ENCODE peak calls at places on chromosomes 5 and 9, in six cellular contexts. J, H, Q, D, M and A are unnamed samples.

GRCh38 chr5:169788168-169788567 is 151.1 kb downstream of the DOCK2 start:
- DNase-seq in Q (no peak), H (peak), J (no peak), D (no peak), M (no peak), A (no peak)

GRCh38 chr5:50965621-50966362 is 299.4 kb downstream of the PARP8 start:
- DNase-seq in D (no peak), J (no peak), Q (no peak), M (no peak), H (no peak), A (no peak)

GRCh38 chr5:68562308-68562707 is 346.8 kb downstream of the PIK3R1 start:
- DNase-seq in Q (peak), M (no peak), D (peak), J (no peak), H (peak), A (no peak)

GRCh38 chr9:86783884-86784283 is 163.4 kb downstream of the GAS1 start:
- DNase-seq in M (no peak), J (no peak), H (peak), D (no peak), Q (no peak), A (no peak)

GRCh38 chr5:176785184-176786145 is 24.9 kb upstream of the UNC5A start:
- DNase-seq in J (no peak), Q (no peak), D (no peak), H (no peak), M (no peak), A (no peak)

GRCh38 chr9:111412280-111412679 is 71.9 kb downstream of the ECPAS start:
- DNase-seq in Q (peak), D (no peak), H (no peak), M (no peak), J (no peak), A (no peak)

GRCh38 chr5:141850786-141851185 is 27.4 kb downstream of the PCDH1 start:
- DNase-seq in H (no peak), M (no peak), D (no peak), J (no peak), Q (no peak), A (no peak)

GRCh38 chr9:112665347-112665746 is 52.6 kb downstream of the INIP start:
- DNase-seq in H (peak), M (no peak), J (no peak), Q (no peak), D (no peak), A (no peak)

GRCh38 chr5:35138232-35138631 is 90.5 kb upstream of the AGXT2 start:
- DNase-seq in Q (no peak), M (no peak), H (peak), J (no peak), D (no peak), A (no peak)

GRCh38 chr9:6006968-6007769 is 8.3 kb downstream of the RANBP6 start:
- DNase-seq in Q (peak), D (peak), J (peak), H (peak), M (peak), A (peak)
- TF ChIP-seq POLR2A in Q (peak), D (no peak), J (no peak), H (no peak), M (no peak), A (no peak)

DNA sequence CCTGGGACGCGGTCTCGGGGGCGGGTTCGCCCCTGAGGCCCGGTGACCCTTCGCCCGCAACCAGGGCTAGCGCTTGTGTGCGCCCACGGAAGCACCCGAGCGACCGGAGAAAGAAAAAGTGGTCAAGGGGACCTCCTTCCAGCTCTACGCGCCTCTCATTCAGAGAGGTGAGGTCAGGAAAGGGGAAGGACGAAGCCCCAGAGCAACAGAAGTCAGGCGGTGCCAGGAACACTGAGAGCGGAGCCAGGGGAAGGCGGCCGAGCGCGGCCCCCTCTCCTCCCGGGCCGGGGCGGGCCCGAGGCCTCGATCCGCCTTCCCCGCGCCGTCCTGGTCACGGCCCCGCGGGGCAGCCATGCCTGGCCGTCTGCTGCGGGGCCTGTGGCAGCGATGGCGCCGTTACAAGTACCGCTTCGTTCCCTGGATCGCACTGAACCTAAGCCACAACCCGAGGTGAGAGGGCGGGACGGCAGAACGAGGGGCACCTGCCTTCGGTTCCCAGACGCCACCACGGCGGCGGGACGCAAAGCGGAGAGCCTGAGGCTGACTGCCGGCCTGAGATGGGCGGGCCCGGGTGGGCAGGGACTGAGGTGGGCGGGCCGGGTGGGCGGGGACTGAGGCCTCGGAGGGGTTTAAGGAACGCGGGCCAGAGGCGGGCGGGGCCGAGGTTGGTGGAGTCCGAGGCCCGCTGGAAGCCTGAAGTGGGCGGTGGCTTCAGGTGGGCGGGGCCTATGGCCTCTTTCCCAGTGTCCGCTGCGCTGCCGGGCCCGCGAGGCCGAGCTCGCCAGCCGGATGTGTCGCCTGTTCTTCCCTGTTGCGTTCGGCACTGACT is at the start of gene SETD9:
- DNase-seq in J (peak), D (peak), Q (peak), M (peak), H (peak), A (peak)
- TF ChIP-seq POLR2A in J (peak), D (no peak), Q (peak), M (peak), H (peak), A (peak)

GRCh38 chr5:148826082-148826971 is at the start of gene ADRB2:
- DNase-seq in M (peak), Q (peak), D (peak), J (peak), H (peak), A (peak)
- TF ChIP-seq POLR2A in M (no peak), Q (peak), D (no peak), J (peak), H (peak), A (no peak)

DNA sequence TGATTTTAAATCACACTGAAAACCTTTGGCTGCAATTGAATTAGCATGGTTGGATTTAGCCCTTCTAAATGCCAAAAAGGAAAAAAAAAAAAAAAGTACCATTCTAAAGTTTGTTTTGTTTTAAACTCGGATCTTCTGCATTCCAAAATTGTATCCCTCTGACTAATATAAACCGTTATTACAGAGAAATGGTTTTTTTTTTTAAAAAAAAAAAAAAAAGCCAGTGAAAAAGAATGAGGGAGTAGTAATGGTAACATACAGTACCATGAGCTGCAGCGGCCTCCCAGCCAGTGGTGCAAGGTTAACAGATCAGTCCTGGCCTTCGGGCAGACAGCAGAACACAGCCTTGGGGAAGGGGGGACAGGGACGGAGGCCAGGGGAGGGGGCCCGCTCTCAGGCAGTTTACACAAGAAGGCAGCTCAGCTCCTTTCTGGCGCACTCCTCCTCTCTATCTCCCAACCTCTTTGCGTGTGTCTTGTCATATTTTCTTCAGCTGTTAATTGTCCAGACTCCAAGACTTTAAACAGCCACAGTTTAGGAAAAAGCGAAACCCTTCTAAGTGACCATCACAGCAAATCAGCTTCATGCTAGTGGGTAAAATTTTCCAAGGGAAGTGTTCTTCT is 165.9 kb downstream of the BNC2 start:
- DNase-seq in Q (no peak), M (no peak), H (peak), D (no peak), J (peak), A (no peak)
- TF ChIP-seq POLR2A in Q (no peak), M (no peak), H (peak), D (no peak), J (no peak), A (no peak)

GRCh38 chr5:181236471-181236870 is 7.2 kb downstream of the RACK1 start:
- DNase-seq in H (no peak), J (no peak), D (no peak), Q (no peak), M (no peak), A (no peak)

GRCh38 chr5:181234455-181235306 is 9.0 kb downstream of the RACK1 start:
- DNase-seq in H (no peak), M (no peak), J (no peak), Q (no peak), D (no peak), A (no peak)

GRCh38 chr5:181236954-181237641 is 6.6 kb downstream of the RACK1 start:
- DNase-seq in J (no peak), M (no peak), Q (no peak), D (no peak), H (no peak), A (no peak)

GRCh38 chr5:181235323-181235688 is 8.4 kb downstream of the RACK1 start:
- DNase-seq in J (no peak), D (no peak), H (no peak), Q (no peak), M (no peak), A (no peak)

GRCh38 chr5:181235689-181236366 is 7.9 kb downstream of the RACK1 start:
- DNase-seq in H (no peak), Q (no peak), M (no peak), J (no peak), D (no peak), A (no peak)
- TF ChIP-seq POLR2A in H (peak), Q (no peak), M (peak), J (no peak), D (no peak), A (peak)

GRCh38 chr9:128116104-128117083 is 11.1 kb downstream of the PTGES2 start:
- DNase-seq in D (peak), Q (no peak), H (no peak), M (no peak), J (peak), A (no peak)

GRCh38 chr9:128114326-128115186 is 13.0 kb downstream of the PTGES2 start:
- DNase-seq in M (no peak), J (peak), D (peak), H (no peak), Q (no peak), A (no peak)

GRCh38 chr9:128115187-128116103 is 12.1 kb downstream of the PTGES2 start:
- DNase-seq in Q (no peak), J (peak), D (peak), M (peak), H (no peak), A (peak)

GRCh38 chr9:128117613-128118471 is 9.7 kb downstream of the PTGES2 start:
- DNase-seq in M (peak), J (peak), D (peak), Q (peak), H (peak), A (peak)

DNA sequence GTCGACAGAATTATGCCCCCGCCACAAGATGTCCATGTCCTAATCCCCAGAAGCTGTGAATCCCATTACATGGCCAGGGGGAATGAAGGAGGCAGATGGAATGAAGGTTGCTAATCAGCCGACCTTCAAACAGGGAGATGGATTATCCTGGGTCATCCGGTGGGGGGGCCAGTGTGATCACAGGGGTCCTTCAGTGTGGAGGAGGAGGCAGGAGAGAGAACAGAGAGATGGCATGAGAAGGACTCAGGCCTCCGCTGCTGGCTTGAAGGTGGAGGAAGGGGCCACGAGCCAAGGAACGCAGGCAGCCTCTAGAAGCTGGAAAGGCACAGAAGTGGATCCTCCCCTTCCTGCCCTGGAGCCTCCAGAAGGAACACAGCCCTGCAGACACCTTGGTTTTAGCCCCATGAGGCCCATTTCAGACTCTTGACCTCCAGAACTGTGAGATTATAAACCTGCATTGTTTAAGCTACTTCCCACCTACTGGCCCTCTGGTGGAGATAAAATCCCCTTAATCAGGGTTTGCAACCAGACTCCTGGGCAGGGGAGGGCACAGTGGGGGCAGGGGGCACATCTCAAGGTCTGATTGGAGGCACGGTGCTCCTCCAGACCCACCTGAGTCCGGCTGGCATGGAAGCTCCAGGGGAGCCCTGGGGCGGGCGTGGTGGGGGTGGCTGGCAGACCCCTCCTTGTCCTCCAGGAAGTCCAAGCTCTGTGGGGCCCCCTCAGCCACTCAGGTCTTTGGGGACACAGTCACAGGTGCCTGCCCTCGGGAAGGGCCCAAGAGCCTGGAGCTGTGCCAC is 13.8 kb downstream of the PTGES2 start:
- DNase-seq in Q (no peak), M (no peak), H (no peak), J (peak), D (peak), A (no peak)
- TF ChIP-seq POLR2A in Q (no peak), M (no peak), H (no peak), J (peak), D (no peak), A (no peak)

DNA sequence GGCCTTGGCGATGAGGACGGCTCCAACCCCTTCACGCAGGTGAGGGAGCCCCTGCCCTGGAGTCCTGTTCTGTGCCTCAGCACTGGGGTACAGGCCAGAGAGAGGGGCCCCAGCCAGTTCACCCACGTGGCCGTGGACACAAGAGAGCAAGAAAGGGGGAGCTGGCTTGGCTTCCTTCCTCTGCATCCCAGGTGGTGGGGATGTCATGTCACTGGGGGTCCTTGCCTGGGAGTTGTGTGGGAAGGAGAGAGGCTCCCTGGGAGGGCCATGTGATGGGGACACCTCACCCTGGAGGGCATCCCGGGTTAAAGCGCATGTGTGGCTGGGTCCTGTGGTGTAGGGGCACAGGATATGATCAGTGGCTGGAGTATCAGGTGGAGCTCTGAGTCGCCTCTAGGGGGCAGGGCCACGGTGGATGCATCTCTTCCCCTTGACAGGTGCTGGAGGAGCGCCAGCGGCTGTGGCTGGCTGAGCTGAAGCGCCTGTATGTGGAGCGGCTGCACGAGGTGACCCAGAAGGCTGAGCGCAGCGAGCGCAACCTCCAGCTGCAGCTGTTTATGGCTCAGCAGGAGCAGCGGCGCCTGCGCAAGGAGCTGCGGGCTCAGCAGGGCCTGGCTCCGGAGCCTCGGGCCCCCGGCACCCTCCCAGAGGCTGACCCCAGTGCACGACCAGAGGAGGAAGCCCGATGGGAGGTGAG is 7.5 kb downstream of the N4BP3 start:
- DNase-seq in D (peak), Q (peak), J (peak), H (peak), M (peak), A (peak)
- TF ChIP-seq POLR2A in D (no peak), Q (no peak), J (no peak), H (no peak), M (no peak), A (no peak)

GRCh38 chr5:160008877-160009590 is at the start of gene TTC1:
- DNase-seq in H (peak), J (peak), D (peak), Q (peak), M (peak), A (peak)
- TF ChIP-seq POLR2A in H (peak), J (peak), D (no peak), Q (peak), M (peak), A (peak)

GRCh38 chr5:149448831-149449714 is 70.0 kb upstream of the IL17B start:
- DNase-seq in M (no peak), H (no peak), Q (no peak), J (peak), D (no peak), A (no peak)

GRCh38 chr5:149452665-149453617 is 73.8 kb upstream of the IL17B start:
- DNase-seq in J (no peak), H (peak), M (no peak), D (no peak), Q (no peak), A (no peak)

GRCh38 chr5:149450199-149450598 is 71.1 kb upstream of the IL17B start:
- DNase-seq in D (peak), Q (no peak), M (no peak), H (peak), J (peak), A (no peak)

GRCh38 chr5:149453618-149454415 is 74.7 kb upstream of the IL17B start:
- DNase-seq in M (no peak), Q (no peak), J (no peak), H (no peak), D (no peak), A (no peak)

GRCh38 chr5:149452007-149452664 is 73.0 kb upstream of the IL17B start:
- DNase-seq in Q (no peak), D (peak), H (peak), J (peak), M (no peak), A (no peak)
- TF ChIP-seq POLR2A in Q (peak), D (no peak), H (no peak), J (peak), M (no peak), A (no peak)

DNA sequence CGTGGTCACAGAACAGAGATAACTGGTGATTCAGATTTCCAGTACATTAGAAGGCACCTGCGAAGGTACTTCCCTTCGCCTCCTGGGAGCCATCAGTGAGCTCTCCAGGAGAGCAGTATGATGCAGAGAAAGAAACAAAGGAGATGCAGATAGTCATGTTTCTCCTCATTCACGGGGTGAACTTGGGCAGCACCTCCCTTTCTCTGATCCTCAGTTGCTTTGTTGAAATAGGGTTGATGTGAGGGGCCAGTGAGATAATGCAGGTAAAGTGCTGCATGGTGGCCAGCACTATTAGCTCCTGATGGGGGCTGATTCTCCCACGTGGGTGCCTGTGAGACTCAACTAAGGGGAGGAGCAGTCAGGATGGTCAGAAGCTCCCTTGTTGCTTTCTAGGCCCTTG is 46.6 kb upstream of the ZNF169 start:
- DNase-seq in H (no peak), M (no peak), J (no peak), Q (no peak), D (no peak), A (no peak)
- TF ChIP-seq POLR2A in H (no peak), M (no peak), J (no peak), Q (no peak), D (no peak), A (no peak)